ENCODE peak calls at places on chromosomes 11 and 22, in five cellular contexts. P is tibial nerve; R is neural crest cell; U is AG10803; I is activated T-helper 1 cell treated with anti-CD3 and anti-CD28 coated beads, Interleukin-12 subunit alpha, Interleukin-12 subunit beta, Interleukin-2, Interleukin-4 antibody, amounts not matched to agents 30 ng/mL and 10 ng/mL and 1 ng/mL, durations not matched to agents 14 hours and 24 hours and 36 hours. L is an unnamed sample.

GRCh38 chr22:24053481-24054226 is 42.5 kb downstream of the CABIN1 start:
- DNase-seq in P (no peak), U (no peak), I (no peak), R (no peak), L (no peak)

GRCh38 chr22:30989473-30989872 is 20.4 kb downstream of the TUG1 start:
- DNase-seq in I (no peak), R (no peak), P (no peak), U (no peak), L (no peak)

GRCh38 chr11:57514538-57515331 is 767 bp downstream of the SLC43A1 start:
- DNase-seq in U (peak), P (peak), I (peak), R (peak), L (no peak)

GRCh38 chr22:49780281-49780991 is 47.2 kb downstream of the BRD1 start:
- DNase-seq in P (no peak), R (no peak), I (no peak), U (no peak), L (no peak)

GRCh38 chr11:12785901-12786300 is 111.7 kb downstream of the TEAD1 start:
- DNase-seq in I (no peak), U (no peak), R (no peak), P (no peak), L (no peak)

GRCh38 chr11:67265633-67266423 is 445 bp upstream of the GRK2 start:
- DNase-seq in R (peak), P (peak), U (peak), I (peak), L (no peak)

GRCh38 chr11:114080219-114080618 is 20.7 kb downstream of the ZBTB16 start:
- DNase-seq in U (no peak), I (no peak), R (no peak), P (no peak), L (no peak)

GRCh38 chr22:43343262-43343988 is at the start of gene SCUBE1:
- DNase-seq in U (no peak), I (peak), R (peak), P (peak), L (peak)

GRCh38 chr11:84800755-84801346 is 826.3 kb downstream of the DLG2 start:
- DNase-seq in R (no peak), U (peak), I (no peak), P (no peak), L (no peak)

GRCh38 chr22:33780761-33781160 is 139.5 kb downstream of the LARGE1 start:
- DNase-seq in I (no peak), P (no peak), U (no peak), R (no peak), L (no peak)

GRCh38 chr11:2090172-2091111 is 48.7 kb downstream of the IGF2 start:
- DNase-seq in P (no peak), I (no peak), R (no peak), U (no peak), L (no peak)

GRCh38 chr11:36216061-36216615 is 73.1 kb downstream of the COMMD9 start:
- DNase-seq in R (no peak), U (no peak), P (no peak), I (no peak), L (no peak)

GRCh38 chr22:32879550-32879949 is 78.0 kb downstream of the TIMP3 start:
- DNase-seq in P (no peak), I (no peak), R (no peak), U (no peak), L (no peak)

GRCh38 chr11:44604171-44604581 is 38.7 kb downstream of the CD82 start:
- DNase-seq in R (no peak), I (no peak), P (no peak), U (no peak), L (no peak)

GRCh38 chr11:102345923-102346322 is 1.1 kb upstream of the BIRC2 start:
- DNase-seq in U (peak), R (no peak), P (no peak), I (no peak), L (no peak)

GRCh38 chr11:82680252-82680651 is 53.4 kb downstream of the FAM181B start:
- DNase-seq in U (no peak), I (no peak), R (no peak), P (no peak), L (no peak)

GRCh38 chr11:63764201-63764711 is 4.3 kb downstream of the ZFTA start:
- DNase-seq in R (peak), U (no peak), I (no peak), P (no peak), L (no peak)

GRCh38 chr11:72724851-72725730 is 27.1 kb downstream of the ARAP1 start:
- DNase-seq in U (peak), P (peak), I (peak), R (peak), L (peak)

GRCh38 chr11:11297578-11297977 is 55.5 kb downstream of the CSNK2A3 start:
- DNase-seq in P (no peak), R (no peak), U (no peak), I (no peak), L (no peak)

GRCh38 chr22:45632791-45633515 is 38.7 kb upstream of the ATXN10 start:
- DNase-seq in P (no peak), R (no peak), I (no peak), U (no peak), L (no peak)

GRCh38 chr22:41380993-41381328 is 781 bp upstream of the TEF start:
- DNase-seq in U (peak), R (no peak), P (no peak), I (no peak), L (no peak)

GRCh38 chr22:50526849-50527801 is 1.7 kb upstream of the SCO2 start:
- DNase-seq in R (no peak), I (no peak), P (no peak), U (peak), L (no peak)

GRCh38 chr22:37279469-37279868 is 2.8 kb upstream of the CYTH4 start:
- DNase-seq in I (no peak), U (no peak), R (no peak), P (no peak), L (no peak)

GRCh38 chr22:32130464-32130863 is 28.6 kb downstream of the C22orf42 start:
- DNase-seq in R (no peak), U (peak), P (no peak), I (no peak), L (no peak)

GRCh38 chr11:62439785-62440602 is 21.2 kb downstream of the SCGB1A1 start:
- DNase-seq in I (no peak), R (no peak), P (no peak), U (peak), L (no peak)

GRCh38 chr11:43278302-43278956 is 33.4 kb upstream of the API5 start:
- DNase-seq in R (no peak), I (no peak), U (peak), P (no peak), L (no peak)

GRCh38 chr11:93905384-93905783 is 55.0 kb upstream of the VSTM5 start:
- DNase-seq in P (no peak), R (no peak), U (peak), I (no peak), L (no peak)

GRCh38 chr11:131609921-131610320 is 239.5 kb downstream of the NTM start:
- DNase-seq in P (no peak), R (no peak), I (no peak), U (peak), L (no peak)

GRCh38 chr22:50611341-50612060 is 10.9 kb downstream of the MAPK8IP2 start:
- DNase-seq in U (no peak), P (no peak), R (no peak), I (no peak), L (no peak)

GRCh38 chr11:108853151-108853550 is 188.3 kb downstream of the DDX10 start:
- DNase-seq in P (no peak), U (no peak), I (no peak), R (no peak), L (no peak)

GRCh38 chr22:50485221-50486131 is 1.2 kb upstream of the MIOX start:
- DNase-seq in I (no peak), R (no peak), U (peak), P (no peak), L (no peak)

GRCh38 chr11:107078375-107078774 is 60.1 kb upstream of the GUCY1A2 start:
- DNase-seq in R (no peak), P (no peak), U (no peak), I (no peak), L (no peak)

GRCh38 chr22:18024276-18024939 is at the start of gene MICAL3:
- DNase-seq in I (peak), U (peak), P (no peak), R (peak), L (no peak)

GRCh38 chr22:35697142-35697541 is 20.5 kb upstream of the APOL5 start:
- DNase-seq in P (no peak), R (no peak), U (no peak), I (peak), L (no peak)